ENCODE peak calls at places on chromosome 22, in seven cellular contexts. H is thyroid gland, R is left ventricle myocardium inferior, B is uterus, Y is tibial artery, U is testis, S is osteoblast. X is an unnamed sample. For H3K27me3 and H3K4me1, the result is how much of the 10 kb centered on the place peaks cover.

GRCh38 chr22:17077255-17077654 is 7.5 kb upstream of the IL17RA start:
- DNase-seq in U (no peak), B (no peak), S (peak), R (no peak), H (no peak), Y (no peak), X (no peak)

GRCh38 chr22:32422062-32422461 is 10.0 kb upstream of the RTCB start:
- DNase-seq in S (no peak), B (no peak), H (no peak), U (no peak), R (no peak), Y (no peak), X (no peak)

GRCh38 chr22:33803371-33803770 is 116.9 kb downstream of the LARGE1 start:
- DNase-seq in S (peak), B (peak), Y (no peak), R (no peak), H (no peak), U (no peak), X (no peak)

GRCh38 chr22:36998620-36999351 is 20.5 kb downstream of the TST start:
- DNase-seq in B (no peak), U (no peak), H (no peak), S (peak), Y (no peak), R (no peak), X (peak)

GRCh38 chr22:42353883-42354727 is 78.1 kb downstream of the NFAM1 start:
- DNase-seq in U (no peak), R (no peak), B (no peak), H (no peak), S (no peak), Y (no peak), X (peak)

GRCh38 chr22:24772493-24773220 is 1.9 kb downstream of the PIWIL3 start:
- DNase-seq in B (no peak), H (peak), Y (no peak), S (peak), R (no peak), U (no peak), X (peak)

GRCh38 chr22:36191106-36191836 is 10.3 kb downstream of the APOL4 start:
- DNase-seq in R (peak), B (no peak), Y (peak), H (peak), S (no peak), U (peak), X (peak)

GRCh38 chr22:24184057-24184798 is 2.9 kb downstream of the SUSD2 start:
- DNase-seq in H (no peak), U (no peak), B (no peak), R (peak), S (peak), Y (no peak), X (no peak)

GRCh38 chr22:42692239-42693054 is 28.2 kb downstream of the A4GALT start:
- DNase-seq in B (no peak), R (no peak), S (peak), H (no peak), U (no peak), Y (peak), X (peak)

GRCh38 chr22:49133541-49133940 is 694.1 kb downstream of the BRD1 start:
- DNase-seq in R (no peak), H (no peak), B (no peak), Y (no peak), S (no peak), U (no peak), X (no peak)
- H3K27me3 ChIP-seq in R (half or more), H (under half), B (under half), Y (under half), S (under half), U (under half), X (under half)

GRCh38 chr22:44428941-44429615 is 69.0 kb downstream of the RTL6 start:
- DNase-seq in H (no peak), U (no peak), R (no peak), S (peak), Y (no peak), B (no peak), X (peak)
- TF ChIP-seq CTCF in H (no peak), U (no peak), R (no peak), S (no peak), Y (no peak), B (no peak), X (no peak)

DNA sequence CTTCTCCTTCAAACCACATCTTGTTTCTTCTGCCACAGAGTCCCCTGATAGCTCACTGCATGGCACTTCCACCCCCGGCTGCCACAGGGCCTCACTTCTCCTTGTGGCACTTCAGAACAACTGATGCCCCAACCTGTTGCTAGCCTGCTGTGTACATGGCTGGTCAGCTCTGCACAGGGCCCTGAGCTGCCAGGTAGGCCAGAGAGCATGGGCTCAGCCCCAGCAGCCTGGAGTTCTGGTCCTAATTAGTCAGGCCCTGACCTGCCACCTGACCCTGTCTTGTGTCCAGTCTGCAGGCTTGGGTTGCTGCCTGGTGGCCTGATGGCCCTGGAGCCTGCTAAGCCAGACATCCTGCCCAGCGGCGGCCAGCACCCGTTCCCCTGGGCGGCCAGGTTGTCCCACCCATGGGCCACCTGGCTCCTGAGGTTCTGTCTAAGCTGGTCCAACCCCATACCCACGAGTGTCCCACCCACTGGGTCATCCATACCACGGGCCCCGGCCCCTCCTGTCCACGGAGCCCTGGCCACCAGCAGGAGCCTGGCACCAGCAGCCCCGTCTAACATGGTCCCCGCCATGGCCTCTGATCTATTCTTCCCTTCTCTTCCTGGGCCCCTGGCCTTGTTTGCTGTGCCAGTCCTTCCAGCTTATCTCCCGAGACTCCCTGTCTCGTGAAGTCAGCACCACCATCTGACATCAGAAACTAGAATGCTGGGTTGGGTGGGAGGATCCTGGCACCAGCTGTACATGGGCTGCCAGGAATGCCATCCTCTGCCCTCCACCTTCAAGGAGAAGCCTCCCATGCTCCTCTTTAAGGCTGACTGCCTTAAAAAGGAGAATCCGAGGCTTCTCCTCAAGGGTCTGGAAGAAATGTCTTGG is 3.1 kb upstream of the CERK start:
- DNase-seq in S (peak), U (peak), R (no peak), H (no peak), B (no peak), Y (no peak), X (no peak)
- H3K4me1 ChIP-seq in S (under half), U (under half), R (half or more), H (under half), B (under half), Y (under half), X (under half)

DNA sequence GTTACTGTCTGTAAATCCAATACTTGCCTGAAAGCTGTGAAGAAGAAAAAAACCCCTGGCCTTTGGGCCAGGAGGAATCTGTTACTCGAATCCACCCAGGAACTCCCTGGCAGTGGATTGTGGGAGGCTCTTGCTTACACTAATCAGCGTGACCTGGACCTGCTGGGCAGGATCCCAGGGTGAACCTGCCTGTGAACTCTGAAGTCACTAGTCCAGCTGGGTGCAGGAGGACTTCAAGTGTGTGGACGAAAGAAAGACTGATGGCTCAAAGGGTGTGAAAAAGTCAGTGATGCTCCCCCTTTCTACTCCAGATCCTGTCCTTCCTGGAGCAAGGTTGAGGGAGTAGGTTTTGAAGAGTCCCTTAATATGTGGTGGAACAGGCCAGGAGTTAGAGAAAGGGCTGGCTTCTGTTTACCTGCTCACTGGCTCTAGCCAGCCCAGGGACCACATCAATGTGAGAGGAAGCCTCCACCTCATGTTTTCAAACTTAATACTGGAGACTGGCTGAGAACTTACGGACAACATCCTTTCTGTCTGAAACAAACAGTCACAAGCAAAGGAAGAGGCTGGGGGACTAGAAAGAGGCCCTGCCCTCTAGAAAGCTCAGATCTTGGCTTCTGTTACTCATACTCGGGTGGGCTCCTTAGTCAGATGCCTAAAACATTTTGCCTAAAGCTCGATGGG is 13.5 kb downstream of the PIK3IP1 start:
- DNase-seq in H (no peak), R (no peak), S (no peak), Y (no peak), B (no peak), U (no peak), X (no peak)
- H3K27me3 ChIP-seq in H (under half), R (under half), S (under half), Y (under half), B (under half), U (under half), X (under half)

DNA sequence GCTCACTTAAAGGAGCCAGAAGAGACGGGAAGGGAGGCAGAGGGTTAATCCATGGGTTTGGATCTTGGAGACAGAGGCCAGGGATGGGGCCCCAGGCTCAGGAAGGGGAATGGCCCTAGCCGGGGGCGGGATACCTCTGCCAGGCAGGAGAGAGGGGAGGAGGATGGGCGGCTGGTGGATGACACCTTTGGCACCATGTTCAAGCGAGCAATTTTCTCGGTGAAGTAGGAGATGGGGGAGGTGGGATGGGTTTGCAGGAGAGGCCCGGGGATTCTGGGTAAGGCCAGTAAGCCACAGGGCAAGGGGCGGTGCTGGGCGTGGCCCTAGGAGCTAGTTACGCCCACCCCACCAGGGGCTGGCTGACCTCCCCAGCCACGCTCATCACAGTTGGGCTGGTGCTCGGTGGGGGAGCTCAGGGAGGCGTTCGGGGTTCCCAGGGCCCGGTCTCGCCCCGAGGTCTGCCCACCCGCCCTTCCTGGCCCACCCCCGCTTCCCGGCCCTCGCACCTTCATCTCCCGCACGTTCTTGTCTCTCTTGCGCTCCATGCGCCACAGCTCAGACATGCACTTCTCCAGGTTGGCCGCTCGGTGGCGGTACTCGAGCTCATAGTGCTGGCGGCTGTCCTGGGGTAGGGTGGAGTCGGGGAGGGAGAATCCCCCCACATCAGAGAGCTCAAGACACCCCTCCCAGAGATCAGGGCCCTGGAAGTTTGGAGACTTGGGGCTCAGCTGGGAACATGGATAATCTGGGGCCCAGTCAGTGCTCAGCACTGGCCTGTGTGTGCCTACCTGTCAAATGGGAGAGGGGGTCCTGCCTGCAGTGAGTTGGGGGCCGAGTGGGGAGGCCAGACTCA is 12.7 kb downstream of the BAIAP2L2 start:
- DNase-seq in U (peak), R (no peak), H (no peak), B (no peak), Y (no peak), S (peak), X (peak)
- TF ChIP-seq CTCF in U (peak), R (peak), H (no peak), B (no peak), Y (peak), S (peak), X (peak)

X was measured in endodermal cell.